ENCODE peak calls at places on chromosomes 2 and 18, in four cellular contexts. L is K562, B is GM12878, M is HepG2. D is an unnamed sample.

GRCh38 chr2:42920446-42921161 is 128.2 kb upstream of the HAAO start:
- DNase-seq in B (no peak), L (no peak), M (no peak), D (no peak)

GRCh38 chr2:171244466-171244969 is 83.8 kb upstream of the TLK1 start:
- DNase-seq in B (no peak), L (no peak), M (no peak), D (no peak)

GRCh38 chr2:40227200-40227599 is 224.7 kb downstream of the SLC8A1 start:
- DNase-seq in M (no peak), B (no peak), L (no peak), D (no peak)

GRCh38 chr2:136305517-136306192 is 187.7 kb upstream of the CXCR4 start:
- DNase-seq in M (no peak), L (no peak), B (no peak), D (no peak)

GRCh38 chr2:199219551-199219950 is 238.2 kb downstream of the SATB2 start:
- DNase-seq in B (no peak), M (no peak), L (no peak), D (no peak)

GRCh38 chr18:44904768-44905167 is 224.1 kb downstream of the SETBP1 start:
- DNase-seq in M (no peak), B (no peak), L (no peak), D (no peak)

GRCh38 chr2:159468257-159468656 is 148.1 kb downstream of the BAZ2B start:
- DNase-seq in L (no peak), M (no peak), B (no peak), D (no peak)

GRCh38 chr2:189466046-189466445 is 24.8 kb downstream of the WDR75 start:
- DNase-seq in M (no peak), L (no peak), B (no peak), D (no peak)

GRCh38 chr2:218711550-218711929 is 905 bp downstream of the TTLL4 start:
- DNase-seq in M (no peak), L (no peak), B (no peak), D (no peak)

GRCh38 chr2:213247566-213247965 is 36.7 kb upstream of the SPAG16 start:
- DNase-seq in L (no peak), B (no peak), M (no peak), D (no peak)

GRCh38 chr2:27095745-27096651 is 9.4 kb downstream of the KHK start:
- DNase-seq in B (no peak), L (peak), M (peak), D (peak)

GRCh38 chr2:96792772-96793749 is 23.0 kb upstream of the CNNM3 start:
- DNase-seq in M (no peak), L (no peak), B (no peak), D (no peak)

GRCh38 chr18:54223568-54224241 is 764 bp downstream of the MBD2 start:
- DNase-seq in L (peak), M (no peak), B (no peak), D (peak)

GRCh38 chr2:88739985-88740600 is 48.6 kb downstream of the RPIA start:
- DNase-seq in L (peak), M (peak), B (peak), D (peak)

GRCh38 chr2:69099541-69099940 is 86.6 kb downstream of the ANTXR1 start:
- DNase-seq in M (no peak), L (no peak), B (no peak), D (no peak)

GRCh38 chr2:158128168-158128973 is 26.7 kb downstream of the UPP2 start:
- DNase-seq in M (peak), L (no peak), B (no peak), D (no peak)

GRCh38 chr18:57063601-57064000 is 83.3 kb upstream of the BOD1L2 start:
- DNase-seq in M (no peak), L (no peak), B (no peak), D (no peak)

DNA sequence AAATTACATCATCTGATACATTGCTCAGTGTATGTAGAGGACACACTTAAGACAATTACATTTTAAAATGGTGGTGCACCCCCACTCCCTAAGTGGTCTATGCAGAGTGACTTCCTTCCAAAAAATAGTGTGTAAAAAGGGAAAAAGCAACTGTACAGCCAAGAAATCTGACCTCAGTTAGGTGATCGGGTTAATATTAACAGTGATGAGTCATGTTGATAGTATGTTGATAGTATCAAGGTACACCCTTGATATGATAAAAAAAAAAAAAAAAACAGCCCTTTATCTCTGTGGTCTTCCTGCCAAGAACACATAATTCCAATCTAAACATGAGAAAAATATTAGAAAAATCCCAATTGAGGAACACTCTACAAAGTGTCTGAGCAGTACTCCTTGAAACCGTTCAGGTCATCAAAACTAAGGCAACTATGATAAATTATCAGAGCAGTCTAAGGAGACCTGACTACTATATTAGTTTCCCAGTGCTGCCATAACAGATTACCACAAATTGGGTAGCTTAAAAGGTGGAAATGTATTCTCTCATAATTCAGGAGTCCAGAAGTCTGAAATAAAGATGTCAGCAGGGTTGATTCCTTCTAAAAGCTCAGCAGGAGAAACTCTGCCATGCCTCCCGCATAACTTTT is 171.9 kb downstream of the ARHGAP28 start:
- DNase-seq in B (no peak), L (no peak), M (no peak), D (no peak)
- TF ChIP-seq ETV6 in B (no peak), L (no peak), M (no peak), D (no peak)

DNA sequence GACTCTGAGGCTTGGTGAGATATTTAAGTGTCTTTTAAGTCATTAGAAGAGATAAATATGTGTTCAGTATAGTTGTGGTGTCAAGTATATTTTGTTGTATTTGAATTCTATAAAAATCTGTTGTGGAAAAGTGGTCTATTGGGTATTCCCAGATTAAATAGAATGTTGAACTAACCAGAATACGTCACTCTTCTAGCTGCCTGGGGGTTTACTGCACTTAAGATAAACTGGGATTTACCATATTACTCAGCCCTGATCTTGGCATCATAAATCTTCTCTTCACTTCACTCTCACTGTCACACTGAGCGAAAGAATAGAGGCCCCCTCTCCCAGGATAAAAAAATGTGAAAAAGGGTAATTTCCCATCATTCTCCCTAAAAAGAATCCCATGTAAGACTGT is 129.8 kb downstream of the BCL2 start:
- DNase-seq in L (no peak), M (no peak), B (no peak), D (no peak)
- TF ChIP-seq ETV6 in L (no peak), M (no peak), B (no peak), D (no peak)

GRCh38 chr2:236505648-236506047 is 64.0 kb upstream of the ACKR3 start:
- DNase-seq in L (no peak), M (no peak), B (no peak), D (no peak)

GRCh38 chr2:236507393-236508085 is 62.1 kb upstream of the ACKR3 start:
- DNase-seq in L (no peak), M (no peak), B (no peak), D (peak)

GRCh38 chr2:236512902-236513433 is 56.7 kb upstream of the ACKR3 start:
- DNase-seq in M (peak), B (peak), L (peak), D (peak)

GRCh38 chr2:236512267-236512666 is 57.4 kb upstream of the ACKR3 start:
- DNase-seq in M (no peak), L (no peak), B (no peak), D (no peak)

DNA sequence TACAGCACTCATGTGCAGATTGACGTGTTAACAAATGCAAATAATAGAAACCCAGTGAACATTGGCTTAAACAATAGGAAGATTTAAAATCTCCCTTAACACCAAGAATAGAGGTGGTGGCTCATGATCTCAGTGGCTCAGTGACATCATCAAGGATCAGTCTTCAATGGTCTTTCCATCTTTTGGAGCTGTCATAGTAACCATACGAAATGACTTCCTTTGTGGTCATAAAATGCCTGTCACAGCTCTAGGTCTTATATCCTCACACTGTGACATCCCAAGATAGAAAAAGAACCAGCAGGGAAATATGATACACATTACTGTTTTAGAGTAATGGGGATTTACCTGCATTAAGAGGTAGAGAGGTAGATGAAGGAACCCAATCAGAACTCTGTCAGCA is 59.6 kb upstream of the ACKR3 start:
- DNase-seq in M (no peak), B (no peak), L (no peak), D (no peak)
- TF ChIP-seq ETV6 in M (no peak), B (no peak), L (no peak), D (no peak)

GRCh38 chr2:12722445-12723316 is 5.9 kb downstream of the TRIB2 start:
- DNase-seq in L (no peak), B (no peak), M (no peak), D (no peak)
- TF ChIP-seq ETV6 in L (no peak), B (no peak), M (no peak), D (no peak)

GRCh38 chr2:207470700-207471070 is 59.1 kb upstream of the CREB1 start:
- DNase-seq in L (no peak), M (no peak), B (no peak), D (no peak)
- TF ChIP-seq ETV6 in L (no peak), M (no peak), B (no peak), D (no peak)

GRCh38 chr2:23939054-23939436 is 1.2 kb upstream of the UBXN2A start:
- DNase-seq in L (no peak), B (no peak), M (no peak), D (no peak)
- TF ChIP-seq ETV6 in L (no peak), B (no peak), M (no peak), D (no peak)

GRCh38 chr2:85999131-85999831 is 106.4 kb downstream of the POLR1A start:
- DNase-seq in M (no peak), B (peak), L (no peak), D (no peak)
- TF ChIP-seq ETV6 in M (no peak), B (peak), L (no peak), D (no peak)

GRCh38 chr18:49241852-49242251 is 218.6 kb downstream of the DYM start:
- DNase-seq in L (no peak), B (no peak), M (no peak), D (no peak)
- TF ChIP-seq ETV6 in L (no peak), B (no peak), M (no peak), D (no peak)

DNA sequence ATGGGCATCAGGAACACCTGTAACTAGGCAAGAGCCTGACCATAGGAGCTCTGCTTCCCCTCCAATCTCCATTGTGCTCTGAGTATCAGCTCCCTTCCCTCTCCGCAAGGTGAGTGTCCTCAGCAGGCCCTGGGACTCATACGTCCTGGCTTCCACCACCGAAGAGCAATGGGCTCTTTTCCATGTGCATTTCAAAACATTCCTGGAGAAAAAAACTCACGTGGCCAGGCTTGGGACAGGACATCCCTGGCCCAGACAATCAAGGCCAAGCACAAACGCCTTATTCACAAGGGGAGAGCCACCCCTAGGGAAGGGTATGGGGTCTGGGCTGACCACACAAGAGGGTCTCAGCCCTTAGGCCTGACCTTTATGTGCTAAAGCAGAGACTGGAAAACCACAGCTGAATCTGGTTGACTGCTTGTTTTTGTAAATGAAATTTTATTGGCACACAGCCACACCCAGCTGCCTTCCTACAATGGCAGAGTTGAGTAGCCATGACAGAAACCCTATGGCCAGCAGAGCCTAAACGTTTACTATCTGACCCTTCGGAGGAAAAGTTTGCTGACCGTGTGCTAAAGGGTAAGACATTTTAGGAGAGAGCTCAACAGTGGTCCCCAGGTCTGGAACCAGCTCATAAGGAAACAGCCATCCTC is 175.7 kb upstream of the ARL4C start:
- DNase-seq in B (no peak), L (no peak), M (no peak), D (no peak)
- TF ChIP-seq ETV6 in B (no peak), L (no peak), M (no peak), D (no peak)

D was measured in WTC11.